ENCODE peak calls at places on chromosomes 16 and 17, in eight cellular contexts. One of them, this sample, is unnamed.

GRCh38 chr17:79778504-79779087 is 648 bp downstream of the CBX2 start:
- DNase-seq in activated T-helper 1 cell treated with anti-CD3 and anti-CD28 coated beads, Interleukin-12 subunit alpha, Interleukin-12 subunit beta, Interleukin-2, Interleukin-4 antibody, amounts not matched to agents 30 ng/mL and 10 ng/mL and 1 ng/mL, durations not matched to agents 14 hours and 24 hours and 36 hours: no peak
- DNase-seq in NCI-H1105 treated with DMSO at 0.1 percent for 48 hours: peak
- DNase-seq in NCI-H774: peak
- DNase-seq in GM19239: no peak
- DNase-seq in globus pallidus: no peak
- DNase-seq in choroid plexus epithelial cell: no peak
- DNase-seq in ELR: no peak
- DNase-seq in this sample: no peak

GRCh38 chr16:84207869-84208268 is 16.9 kb downstream of the ADAD2 start:
- DNase-seq in choroid plexus epithelial cell: no peak
- DNase-seq in GM19239: no peak
- DNase-seq in activated T-helper 1 cell treated with anti-CD3 and anti-CD28 coated beads, Interleukin-12 subunit alpha, Interleukin-12 subunit beta, Interleukin-2, Interleukin-4 antibody, amounts not matched to agents 30 ng/mL and 10 ng/mL and 1 ng/mL, durations not matched to agents 14 hours and 24 hours and 36 hours: no peak
- DNase-seq in ELR: no peak
- DNase-seq in NCI-H1105 treated with DMSO at 0.1 percent for 48 hours: no peak
- DNase-seq in globus pallidus: no peak
- DNase-seq in NCI-H774: no peak
- DNase-seq in this sample: no peak

GRCh38 chr17:83079766-83080616 is 582 bp downstream of the METRNL start:
- DNase-seq in GM19239: no peak
- DNase-seq in activated T-helper 1 cell treated with anti-CD3 and anti-CD28 coated beads, Interleukin-12 subunit alpha, Interleukin-12 subunit beta, Interleukin-2, Interleukin-4 antibody, amounts not matched to agents 30 ng/mL and 10 ng/mL and 1 ng/mL, durations not matched to agents 14 hours and 24 hours and 36 hours: no peak
- DNase-seq in NCI-H1105 treated with DMSO at 0.1 percent for 48 hours: no peak
- DNase-seq in choroid plexus epithelial cell: no peak
- DNase-seq in globus pallidus: no peak
- DNase-seq in NCI-H774: no peak
- DNase-seq in ELR: peak
- DNase-seq in this sample: no peak

GRCh38 chr17:31690118-31690517 is 168.9 kb downstream of the COPRS start:
- DNase-seq in NCI-H774: no peak
- DNase-seq in NCI-H1105 treated with DMSO at 0.1 percent for 48 hours: no peak
- DNase-seq in choroid plexus epithelial cell: peak
- DNase-seq in globus pallidus: no peak
- DNase-seq in activated T-helper 1 cell treated with anti-CD3 and anti-CD28 coated beads, Interleukin-12 subunit alpha, Interleukin-12 subunit beta, Interleukin-2, Interleukin-4 antibody, amounts not matched to agents 30 ng/mL and 10 ng/mL and 1 ng/mL, durations not matched to agents 14 hours and 24 hours and 36 hours: no peak
- DNase-seq in GM19239: no peak
- DNase-seq in ELR: peak
- DNase-seq in this sample: no peak

GRCh38 chr17:65559802-65560627 is 1.4 kb downstream of the AXIN2 start:
- DNase-seq in globus pallidus: no peak
- DNase-seq in NCI-H774: no peak
- DNase-seq in ELR: peak
- DNase-seq in NCI-H1105 treated with DMSO at 0.1 percent for 48 hours: peak
- DNase-seq in choroid plexus epithelial cell: no peak
- DNase-seq in activated T-helper 1 cell treated with anti-CD3 and anti-CD28 coated beads, Interleukin-12 subunit alpha, Interleukin-12 subunit beta, Interleukin-2, Interleukin-4 antibody, amounts not matched to agents 30 ng/mL and 10 ng/mL and 1 ng/mL, durations not matched to agents 14 hours and 24 hours and 36 hours: peak
- DNase-seq in GM19239: no peak
- DNase-seq in this sample: peak

GRCh38 chr16:87487361-87487924 is 5.4 kb downstream of the ZCCHC14 start:
- DNase-seq in activated T-helper 1 cell treated with anti-CD3 and anti-CD28 coated beads, Interleukin-12 subunit alpha, Interleukin-12 subunit beta, Interleukin-2, Interleukin-4 antibody, amounts not matched to agents 30 ng/mL and 10 ng/mL and 1 ng/mL, durations not matched to agents 14 hours and 24 hours and 36 hours: no peak
- DNase-seq in choroid plexus epithelial cell: no peak
- DNase-seq in GM19239: no peak
- DNase-seq in ELR: no peak
- DNase-seq in globus pallidus: no peak
- DNase-seq in NCI-H1105 treated with DMSO at 0.1 percent for 48 hours: peak
- DNase-seq in NCI-H774: peak
- DNase-seq in this sample: no peak

GRCh38 chr17:66971730-66972441 is 7.4 kb downstream of the CACNG4 start:
- DNase-seq in ELR: no peak
- DNase-seq in activated T-helper 1 cell treated with anti-CD3 and anti-CD28 coated beads, Interleukin-12 subunit alpha, Interleukin-12 subunit beta, Interleukin-2, Interleukin-4 antibody, amounts not matched to agents 30 ng/mL and 10 ng/mL and 1 ng/mL, durations not matched to agents 14 hours and 24 hours and 36 hours: no peak
- DNase-seq in NCI-H1105 treated with DMSO at 0.1 percent for 48 hours: no peak
- DNase-seq in GM19239: no peak
- DNase-seq in globus pallidus: no peak
- DNase-seq in choroid plexus epithelial cell: no peak
- DNase-seq in NCI-H774: no peak
- DNase-seq in this sample: no peak

GRCh38 chr16:5024632-5025031 is 9.1 kb downstream of the NAGPA start:
- DNase-seq in ELR: peak
- DNase-seq in activated T-helper 1 cell treated with anti-CD3 and anti-CD28 coated beads, Interleukin-12 subunit alpha, Interleukin-12 subunit beta, Interleukin-2, Interleukin-4 antibody, amounts not matched to agents 30 ng/mL and 10 ng/mL and 1 ng/mL, durations not matched to agents 14 hours and 24 hours and 36 hours: no peak
- DNase-seq in NCI-H1105 treated with DMSO at 0.1 percent for 48 hours: peak
- DNase-seq in NCI-H774: peak
- DNase-seq in GM19239: no peak
- DNase-seq in choroid plexus epithelial cell: peak
- DNase-seq in globus pallidus: no peak
- DNase-seq in this sample: no peak

GRCh38 chr16:84115919-84116719 is 623 bp downstream of the MBTPS1 start:
- DNase-seq in globus pallidus: no peak
- DNase-seq in choroid plexus epithelial cell: peak
- DNase-seq in activated T-helper 1 cell treated with anti-CD3 and anti-CD28 coated beads, Interleukin-12 subunit alpha, Interleukin-12 subunit beta, Interleukin-2, Interleukin-4 antibody, amounts not matched to agents 30 ng/mL and 10 ng/mL and 1 ng/mL, durations not matched to agents 14 hours and 24 hours and 36 hours: no peak
- DNase-seq in NCI-H1105 treated with DMSO at 0.1 percent for 48 hours: peak
- DNase-seq in ELR: peak
- DNase-seq in NCI-H774: no peak
- DNase-seq in GM19239: no peak
- DNase-seq in this sample: peak

GRCh38 chr17:17435323-17435722 is 41.5 kb upstream of the MED9 start:
- DNase-seq in GM19239: no peak
- DNase-seq in globus pallidus: no peak
- DNase-seq in ELR: peak
- DNase-seq in NCI-H774: no peak
- DNase-seq in activated T-helper 1 cell treated with anti-CD3 and anti-CD28 coated beads, Interleukin-12 subunit alpha, Interleukin-12 subunit beta, Interleukin-2, Interleukin-4 antibody, amounts not matched to agents 30 ng/mL and 10 ng/mL and 1 ng/mL, durations not matched to agents 14 hours and 24 hours and 36 hours: no peak
- DNase-seq in NCI-H1105 treated with DMSO at 0.1 percent for 48 hours: no peak
- DNase-seq in choroid plexus epithelial cell: peak
- DNase-seq in this sample: no peak